ENCODE peak calls at places on chromosomes 3 and 15, in six cellular contexts. B is AG04450; G is A549; Q is HCT116; V is fibroblast of lung; T is CD8-positive, alpha-beta T cell. D is an unnamed sample.
A peak's percentile ranks its signal among the peaks of the same experiment; 100 is the strongest.

GRCh38 chr3:40191850-40192448 is 117.6 kb upstream of the EIF1B start:
- DNase-seq in B (peak; percentile 10), V (peak; percentile 18), T (peak; percentile 59), G (peak; percentile 41), Q (peak; percentile 40), D (peak; percentile 10)

GRCh38 chr3:101850327-101851048 is 1.2 kb downstream of the NFKBIZ start:
- DNase-seq in V (peak; percentile 75), G (no peak), Q (no peak), T (peak; percentile 55), B (no peak), D (no peak)

GRCh38 chr15:94667109-94667508 is 435.7 kb downstream of the MCTP2 start:
- DNase-seq in B (no peak), T (no peak), Q (no peak), V (no peak), G (no peak), D (no peak)

GRCh38 chr15:101198820-101199219 is 53.0 kb downstream of the CHSY1 start:
- DNase-seq in T (no peak), B (no peak), G (no peak), Q (no peak), V (peak; percentile 43), D (no peak)

GRCh38 chr3:133401374-133402135 is 1.7 kb downstream of the BFSP2 start:
- DNase-seq in V (peak; percentile 70), B (peak; percentile 43), T (no peak), G (no peak), Q (no peak), D (no peak)

GRCh38 chr15:83571820-83572707 is 81.9 kb upstream of the ADAMTSL3 start:
- DNase-seq in V (peak; percentile 6), T (no peak), Q (peak; percentile 12), B (no peak), G (peak; percentile 29), D (peak; percentile 7)

GRCh38 chr3:50189274-50189673 is 2.1 kb upstream of the GNAT1 start:
- DNase-seq in G (peak; percentile 73), B (peak; percentile 55), T (no peak), V (peak; percentile 72), Q (peak; percentile 40), D (no peak)

GRCh38 chr3:30954431-30954830 is 60.0 kb upstream of the GADL1 start:
- DNase-seq in Q (no peak), V (no peak), G (no peak), T (no peak), B (no peak), D (no peak)

GRCh38 chr3:113898892-113899291 is 48.9 kb upstream of the ZDHHC23 start:
- DNase-seq in B (no peak), V (peak; percentile 44), Q (no peak), G (no peak), T (no peak), D (no peak)
- H3K4me3 ChIP-seq in B (no peak overlapping the region), V (no peak overlapping the region), Q (no peak overlapping the region), G (no peak overlapping the region), T (no peak overlapping the region), D (no peak overlapping the region)

GRCh38 chr15:70097337-70098169 is at the start of gene TLE3:
- DNase-seq in T (peak; percentile 98), Q (peak; percentile 95), B (peak; percentile 97), G (peak; percentile 98), V (peak; percentile 98), D (peak; percentile 92)
- TF ChIP-seq CTCF in T (peak; percentile 35), Q (no peak), B (peak; percentile 43), G (peak; percentile 47), V (peak; percentile 36), D (peak; percentile 24)

GRCh38 chr3:66858656-66859381 is 139.3 kb upstream of the KBTBD8 start:
- DNase-seq in B (no peak), V (no peak), Q (no peak), T (no peak), G (no peak), D (no peak)
- H3K4me3 ChIP-seq in B (no peak overlapping the region), V (no peak overlapping the region), Q (no peak overlapping the region), T (no peak overlapping the region), G (no peak overlapping the region), D (no peak overlapping the region)

GRCh38 chr3:148957586-148957985 is 33.8 kb upstream of the GYG1 start:
- DNase-seq in T (no peak), Q (peak; percentile 8), B (no peak), V (no peak), G (peak; percentile 51), D (no peak)
- TF ChIP-seq CTCF in T (no peak), Q (peak; percentile 29), B (peak; percentile 40), V (peak; percentile 34), G (peak; percentile 12), D (peak; percentile 35)

DNA sequence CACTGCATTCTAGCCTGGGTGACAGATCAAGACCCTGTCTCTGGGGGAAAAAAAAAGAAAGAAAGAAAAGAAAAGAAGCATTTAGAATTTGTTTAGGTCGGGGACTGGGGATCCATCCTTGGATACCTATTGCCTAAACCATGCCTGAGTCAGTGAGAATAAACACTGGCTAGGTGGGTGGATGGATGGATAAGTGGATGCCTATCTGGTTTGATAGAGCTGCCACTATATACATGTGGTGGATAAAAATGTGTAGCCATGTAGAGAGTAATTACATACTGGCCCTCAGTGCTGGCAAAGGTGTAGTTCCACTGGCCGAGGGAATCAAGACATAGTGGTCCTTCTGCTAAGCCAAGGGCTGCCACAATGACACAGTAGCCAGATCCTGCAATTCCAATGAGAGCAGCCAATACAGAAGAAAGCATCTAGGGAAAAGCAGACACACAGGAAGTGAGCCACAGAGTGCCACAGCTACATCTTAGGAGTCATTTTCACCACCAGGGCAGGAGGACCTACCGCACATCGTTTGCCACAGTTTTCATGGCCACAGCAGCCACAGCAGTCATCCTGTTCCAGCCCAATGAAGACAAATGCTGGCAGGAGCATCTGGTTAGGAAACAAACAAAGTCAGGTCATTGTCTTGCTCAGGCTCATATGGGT is 2.2 kb downstream of the TM4SF1 start:
- DNase-seq in V (peak; percentile 30), B (no peak), G (peak; percentile 71), Q (no peak), T (no peak), D (no peak)
- H3K4me3 ChIP-seq in V (peak overlapping the region; percentile 47), B (peak overlapping the region; percentile 65), G (peak overlapping the region; percentile 58), Q (no peak overlapping the region), T (no peak overlapping the region), D (peak overlapping the region; percentile 51)

GRCh38 chr15:42215854-42216829 is 8.0 kb upstream of the VPS39 start:
- DNase-seq in T (no peak), Q (no peak), G (no peak), V (no peak), B (no peak), D (no peak)
- TF ChIP-seq CTCF in T (no peak), Q (peak; percentile 10), G (no peak), V (no peak), B (no peak), D (no peak)